ENCODE peak calls at places on chromosomes 11 and 22, in four cellular contexts. V, E, K and F are unnamed samples. For H3K4me1, the result is how much of the 10 kb centered on the place peaks cover.

GRCh38 chr11:110087820-110088534 is 5.2 kb upstream of the ZC3H12C start:
- DNase-seq in K (peak), V (no peak), E (no peak), F (no peak)

GRCh38 chr11:92457250-92457649 is 232.6 kb downstream of the FAT3 start:
- DNase-seq in E (no peak), K (no peak), V (no peak), F (no peak)

GRCh38 chr22:20437253-20438065 is at the start of gene SCARF2:
- DNase-seq in E (no peak), V (no peak), K (no peak), F (peak)

GRCh38 chr22:20044495-20045151 is 23.7 kb downstream of the TANGO2 start:
- DNase-seq in V (no peak), E (no peak), K (no peak), F (no peak)

GRCh38 chr11:13343067-13343466 is 65.5 kb downstream of the BMAL1 start:
- DNase-seq in E (no peak), K (no peak), V (no peak), F (no peak)

GRCh38 chr11:65650547-65651338 is 12.0 kb downstream of the RELA start:
- DNase-seq in E (no peak), K (no peak), V (no peak), F (peak)

GRCh38 chr11:104650234-104650633 is 248.0 kb downstream of the CASP12 start:
- DNase-seq in K (no peak), V (peak), E (no peak), F (no peak)

GRCh38 chr11:125364085-125364822 is 131.8 kb downstream of the FEZ1 start:
- DNase-seq in V (no peak), K (no peak), E (no peak), F (no peak)

GRCh38 chr22:30889268-30889995 is 79.1 kb downstream of the MORC2 start:
- DNase-seq in V (no peak), K (no peak), E (no peak), F (no peak)

DNA sequence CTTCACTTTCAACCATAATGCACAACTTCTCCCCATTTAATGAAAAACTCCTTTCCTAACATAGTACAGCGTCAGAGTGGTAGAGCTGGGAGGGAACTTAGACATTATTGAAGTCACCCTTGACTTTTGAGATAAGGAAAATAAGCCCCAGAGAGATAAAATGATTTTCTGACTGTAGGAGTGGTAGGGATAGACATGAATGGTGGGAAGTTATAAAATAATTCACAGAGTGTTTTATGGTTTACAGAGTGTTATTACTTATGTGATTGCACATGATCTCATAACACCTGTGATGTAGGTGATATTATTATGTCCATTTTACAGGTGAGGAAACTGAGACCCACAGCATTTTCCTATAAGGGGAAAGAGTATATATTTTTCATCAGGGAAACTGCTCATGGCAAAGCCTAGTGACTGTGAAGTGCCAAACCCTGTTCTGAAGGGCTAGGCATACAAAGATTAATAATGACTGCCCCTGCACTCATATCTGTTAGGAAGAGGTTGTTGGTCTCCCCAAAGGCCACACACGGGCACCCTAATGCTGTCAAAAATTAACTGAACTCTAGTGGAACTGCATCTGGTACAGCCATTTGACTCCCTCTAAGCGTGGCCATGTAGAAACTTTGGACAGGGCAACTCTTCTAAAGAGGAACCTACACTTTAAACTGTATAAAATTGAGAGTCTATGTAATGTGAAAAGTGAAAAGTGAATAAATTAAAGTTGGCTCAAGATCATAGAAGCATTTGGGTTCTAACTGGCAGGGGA is 61.1 kb upstream of the PICALM start:
- DNase-seq in E (no peak), K (no peak), V (no peak), F (no peak)
- H3K4me1 ChIP-seq in E (under half), K (under half), V (under half), F (under half)

DNA sequence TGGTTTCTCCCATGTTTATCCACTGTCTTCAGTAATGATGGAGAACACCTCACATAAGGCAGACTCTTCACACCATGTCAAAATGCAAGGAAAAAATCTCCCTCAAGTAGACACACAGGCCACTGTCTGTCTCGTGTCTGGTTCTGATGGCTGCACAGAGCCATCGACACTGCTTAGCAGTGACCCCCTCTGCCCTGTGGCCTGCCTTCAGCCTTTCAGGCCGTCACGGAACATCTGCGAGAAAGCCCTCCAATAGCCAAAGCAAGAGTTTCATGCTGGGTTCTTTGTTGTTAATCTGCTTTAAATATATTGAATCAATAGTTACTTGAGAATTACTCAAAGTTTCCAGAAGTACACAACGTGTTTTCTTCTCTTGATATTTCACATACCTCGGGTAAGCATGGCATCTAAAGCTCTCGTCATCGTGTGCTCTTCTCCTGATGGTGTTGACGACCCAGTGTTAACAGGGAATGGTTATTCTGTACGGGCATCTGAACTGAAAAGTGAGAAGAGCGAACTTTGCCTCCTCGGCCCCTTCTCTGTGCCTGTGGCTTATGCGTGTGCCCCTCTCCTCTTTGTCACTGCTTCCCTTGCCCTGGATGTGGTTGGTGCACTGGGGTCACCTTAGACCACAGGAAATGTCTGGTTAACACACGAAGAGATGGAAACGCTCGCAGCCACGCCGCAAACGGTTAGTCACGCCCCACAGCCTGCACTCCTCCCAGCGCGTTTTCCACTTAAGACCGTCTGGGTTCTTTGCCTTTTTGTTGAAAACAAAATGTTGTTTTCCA is 33.4 kb upstream of the CTTN start:
- DNase-seq in K (no peak), E (no peak), V (peak), F (no peak)
- H3K4me3 ChIP-seq in K (no peak), E (no peak), V (peak), F (no peak)

GRCh38 chr11:1298695-1299492 is 10.5 kb downstream of the TOLLIP start:
- DNase-seq in V (no peak), K (peak), E (peak), F (peak)
- H3K4me1 ChIP-seq in V (under half), K (under half), E (half or more), F (half or more)

GRCh38 chr11:117816846-117817212 is 7.7 kb downstream of the FXYD2 start:
- DNase-seq in E (peak), K (no peak), V (no peak), F (no peak)
- H3K4me3 ChIP-seq in E (no peak), K (no peak), V (no peak), F (no peak)

DNA sequence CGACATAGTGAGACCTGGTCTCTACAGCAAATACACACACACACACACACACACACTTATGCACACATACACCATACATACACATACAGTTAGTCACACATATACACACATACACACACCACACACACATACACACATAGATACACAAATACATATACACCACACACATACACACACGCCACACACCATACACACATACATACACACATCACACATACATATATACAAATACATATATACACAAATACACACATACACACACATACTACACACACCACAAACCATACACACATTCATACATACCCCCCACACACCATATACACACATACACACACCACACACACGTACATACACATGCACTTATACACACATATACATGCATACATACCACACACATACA is 57.7 kb downstream of the MICAL2 start:
- DNase-seq in E (no peak), V (no peak), K (no peak), F (no peak)
- H3K4me1 ChIP-seq in E (half or more), V (under half), K (under half), F (under half)

GRCh38 chr22:40322818-40323447 is 23.4 kb upstream of the ADSL start:
- DNase-seq in V (no peak), K (no peak), E (no peak), F (no peak)

GRCh38 chr22:40323681-40324083 is 22.6 kb upstream of the ADSL start:
- DNase-seq in K (no peak), E (no peak), V (peak), F (no peak)

GRCh38 chr22:40325315-40325714 is 21.0 kb upstream of the ADSL start:
- DNase-seq in E (no peak), V (peak), K (no peak), F (no peak)

GRCh38 chr22:40326905-40327735 is 19.2 kb upstream of the ADSL start:
- DNase-seq in V (peak), E (no peak), K (no peak), F (no peak)

DNA sequence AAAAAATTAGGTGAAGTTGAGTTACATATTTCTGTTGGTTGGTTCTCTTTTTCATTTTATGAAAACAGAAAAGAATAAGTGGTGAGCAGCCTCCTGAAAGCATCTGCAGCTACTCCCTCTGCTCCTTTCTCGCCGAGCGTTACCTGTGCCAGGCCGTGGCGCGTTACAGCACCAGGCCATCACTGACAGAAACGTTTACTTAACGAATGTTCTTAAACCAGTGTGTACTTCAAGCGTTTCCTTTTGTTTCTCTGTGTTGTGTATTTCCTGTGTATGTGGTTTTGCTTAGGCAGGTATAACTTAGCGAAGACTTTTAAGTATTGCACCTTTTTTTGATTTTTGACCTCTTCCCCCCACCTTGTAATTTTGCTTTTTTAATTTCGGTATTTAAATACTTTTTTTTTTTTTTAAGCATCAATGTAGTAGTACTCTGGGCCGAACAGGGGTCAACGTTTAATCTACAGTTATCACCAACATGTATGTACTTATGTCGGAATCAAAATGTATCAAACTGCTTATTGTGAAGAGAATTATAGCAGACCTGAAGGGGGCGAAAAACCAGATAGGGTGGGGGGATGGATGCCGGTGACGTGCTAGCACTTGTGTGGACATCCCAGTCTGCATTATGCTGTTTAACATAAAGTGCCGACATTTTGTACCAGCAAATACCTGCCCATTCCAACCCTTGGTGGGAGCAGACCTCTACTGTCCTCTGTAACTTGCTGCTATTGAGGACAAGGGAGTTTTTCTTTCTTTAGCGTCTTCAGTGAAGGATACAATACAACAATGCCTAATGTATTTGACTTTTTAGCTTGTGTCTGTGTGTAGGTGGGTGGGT is 21.6 kb upstream of the ADSL start:
- DNase-seq in E (peak), K (no peak), V (peak), F (no peak)
- H3K4me3 ChIP-seq in E (no peak), K (no peak), V (peak), F (no peak)

DNA sequence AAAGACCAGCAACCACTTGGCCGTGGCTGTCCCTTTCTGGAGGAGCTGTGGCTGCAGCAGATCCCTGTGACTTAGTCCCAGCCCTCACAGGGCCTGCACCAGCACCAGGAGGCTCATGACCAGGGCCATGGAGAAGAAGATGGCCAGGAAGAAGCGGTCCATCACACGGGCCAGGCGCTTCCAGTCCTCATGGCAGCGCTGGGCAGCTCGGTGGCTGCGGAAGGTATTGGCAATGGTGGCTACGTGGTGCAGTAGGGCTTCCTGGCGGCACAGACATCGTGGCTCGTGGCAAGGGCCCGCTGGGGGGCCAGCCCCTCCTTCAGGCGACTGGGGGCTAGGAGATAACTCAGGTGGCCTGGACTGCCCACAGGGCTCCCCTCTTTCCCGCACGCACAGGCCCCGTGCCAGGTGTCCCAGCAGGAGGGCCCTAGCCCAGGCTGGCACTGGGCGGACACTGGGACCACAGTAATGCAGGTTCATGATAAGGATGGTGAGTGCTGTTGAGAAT is 5.1 kb downstream of the CHRNA10 start:
- DNase-seq in E (no peak), V (no peak), K (no peak), F (no peak)
- H3K4me1 ChIP-seq in E (under half), V (under half), K (under half), F (under half)

GRCh38 chr22:28718044-28718443 is 23.6 kb downstream of the CHEK2 start:
- DNase-seq in V (peak), E (no peak), K (no peak), F (no peak)
- H3K4me3 ChIP-seq in V (no peak), E (no peak), K (no peak), F (no peak)

DNA sequence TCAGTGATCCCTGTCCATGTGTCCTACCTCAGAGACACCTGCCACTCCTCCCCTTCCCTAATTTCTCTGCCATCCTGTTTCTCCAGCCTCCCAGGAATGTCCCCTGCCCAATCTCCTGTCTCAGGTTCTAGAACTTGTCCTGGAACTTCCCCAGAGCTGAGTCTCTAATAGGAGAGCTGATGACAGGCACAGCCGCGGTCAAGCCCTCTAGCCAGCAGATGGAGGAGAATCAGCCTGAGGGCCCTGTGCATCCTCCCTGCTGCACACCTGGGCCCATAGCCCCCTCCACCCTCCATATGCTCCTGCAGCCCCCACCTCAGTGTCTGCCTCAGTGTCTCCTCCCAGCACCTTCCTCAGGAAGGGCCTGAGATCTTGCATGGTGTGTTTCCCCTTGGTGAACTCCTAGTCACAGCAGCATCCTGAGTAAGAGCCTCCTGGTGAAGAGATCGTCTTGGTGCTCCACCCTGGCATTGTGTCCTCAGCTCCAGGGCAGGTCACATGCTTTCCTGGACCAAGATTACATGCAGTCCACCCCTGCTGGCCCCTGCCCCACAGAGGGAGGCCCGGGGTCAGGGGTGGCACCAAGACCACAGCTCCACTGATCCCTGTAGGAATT is 43.9 kb upstream of the VPREB1 start:
- DNase-seq in K (no peak), E (no peak), V (no peak), F (no peak)
- H3K4me1 ChIP-seq in K (under half), E (under half), V (under half), F (under half)